ENCODE peak calls at places on chromosomes 2 and 18, in ten cellular contexts. One of them, this sample, is unnamed.

GRCh38 chr2:35871672-35872071 is 483.9 kb upstream of the CRIM1 start:
- DNase-seq in mesenchymal stem cell: no peak
- DNase-seq in mesendoderm: peak
- DNase-seq in PC-9: no peak
- DNase-seq in MM.1S: no peak
- DNase-seq in BJ: no peak
- DNase-seq in fibroblast of lung: no peak
- DNase-seq in adrenal gland: no peak
- DNase-seq in GM12865: no peak
- DNase-seq in CD8-positive, alpha-beta memory T cell: no peak
- DNase-seq in this sample: no peak

GRCh38 chr18:35697869-35698268 is 116.3 kb downstream of the GALNT1 start:
- DNase-seq in mesenchymal stem cell: peak
- DNase-seq in mesendoderm: no peak
- DNase-seq in PC-9: no peak
- DNase-seq in MM.1S: no peak
- DNase-seq in BJ: no peak
- DNase-seq in fibroblast of lung: peak
- DNase-seq in adrenal gland: no peak
- DNase-seq in GM12865: no peak
- DNase-seq in CD8-positive, alpha-beta memory T cell: no peak
- DNase-seq in this sample: no peak

GRCh38 chr18:55338955-55339662 is 248.9 kb downstream of the TCF4 start:
- DNase-seq in mesenchymal stem cell: peak
- DNase-seq in mesendoderm: no peak
- DNase-seq in PC-9: no peak
- DNase-seq in MM.1S: no peak
- DNase-seq in BJ: no peak
- DNase-seq in fibroblast of lung: peak
- DNase-seq in adrenal gland: no peak
- DNase-seq in GM12865: no peak
- DNase-seq in CD8-positive, alpha-beta memory T cell: no peak
- DNase-seq in this sample: no peak

GRCh38 chr2:47485751-47486300 is 82.9 kb downstream of the MSH2 start:
- DNase-seq in mesenchymal stem cell: no peak
- DNase-seq in mesendoderm: no peak
- DNase-seq in PC-9: no peak
- DNase-seq in MM.1S: no peak
- DNase-seq in BJ: no peak
- DNase-seq in fibroblast of lung: peak
- DNase-seq in adrenal gland: no peak
- DNase-seq in GM12865: no peak
- DNase-seq in CD8-positive, alpha-beta memory T cell: no peak
- DNase-seq in this sample: no peak

GRCh38 chr2:181178130-181178529 is 197.7 kb downstream of the UBE2E3 start:
- DNase-seq in mesenchymal stem cell: no peak
- DNase-seq in mesendoderm: no peak
- DNase-seq in PC-9: no peak
- DNase-seq in MM.1S: no peak
- DNase-seq in BJ: no peak
- DNase-seq in fibroblast of lung: no peak
- DNase-seq in adrenal gland: no peak
- DNase-seq in GM12865: peak
- DNase-seq in CD8-positive, alpha-beta memory T cell: no peak
- DNase-seq in this sample: no peak

GRCh38 chr18:37391698-37392548 is 173.7 kb downstream of the CELF4 start:
- DNase-seq in mesenchymal stem cell: no peak
- DNase-seq in mesendoderm: no peak
- DNase-seq in PC-9: no peak
- DNase-seq in MM.1S: peak
- DNase-seq in BJ: no peak
- DNase-seq in fibroblast of lung: no peak
- DNase-seq in adrenal gland: no peak
- DNase-seq in GM12865: peak
- DNase-seq in CD8-positive, alpha-beta memory T cell: no peak
- DNase-seq in this sample: no peak

GRCh38 chr2:127829845-127830246 is 18.9 kb upstream of the WDR33 start:
- DNase-seq in mesenchymal stem cell: peak
- DNase-seq in mesendoderm: peak
- DNase-seq in PC-9: no peak
- DNase-seq in MM.1S: peak
- DNase-seq in BJ: peak
- DNase-seq in fibroblast of lung: peak
- DNase-seq in adrenal gland: no peak
- DNase-seq in GM12865: peak
- DNase-seq in CD8-positive, alpha-beta memory T cell: peak
- DNase-seq in this sample: no peak

GRCh38 chr2:36356990-36357505 is 1.5 kb downstream of the CRIM1 start:
- DNase-seq in mesenchymal stem cell: peak
- DNase-seq in mesendoderm: no peak
- DNase-seq in PC-9: peak
- DNase-seq in MM.1S: peak
- DNase-seq in BJ: no peak
- DNase-seq in fibroblast of lung: peak
- DNase-seq in adrenal gland: peak
- DNase-seq in GM12865: peak
- DNase-seq in CD8-positive, alpha-beta memory T cell: no peak
- DNase-seq in this sample: no peak

DNA sequence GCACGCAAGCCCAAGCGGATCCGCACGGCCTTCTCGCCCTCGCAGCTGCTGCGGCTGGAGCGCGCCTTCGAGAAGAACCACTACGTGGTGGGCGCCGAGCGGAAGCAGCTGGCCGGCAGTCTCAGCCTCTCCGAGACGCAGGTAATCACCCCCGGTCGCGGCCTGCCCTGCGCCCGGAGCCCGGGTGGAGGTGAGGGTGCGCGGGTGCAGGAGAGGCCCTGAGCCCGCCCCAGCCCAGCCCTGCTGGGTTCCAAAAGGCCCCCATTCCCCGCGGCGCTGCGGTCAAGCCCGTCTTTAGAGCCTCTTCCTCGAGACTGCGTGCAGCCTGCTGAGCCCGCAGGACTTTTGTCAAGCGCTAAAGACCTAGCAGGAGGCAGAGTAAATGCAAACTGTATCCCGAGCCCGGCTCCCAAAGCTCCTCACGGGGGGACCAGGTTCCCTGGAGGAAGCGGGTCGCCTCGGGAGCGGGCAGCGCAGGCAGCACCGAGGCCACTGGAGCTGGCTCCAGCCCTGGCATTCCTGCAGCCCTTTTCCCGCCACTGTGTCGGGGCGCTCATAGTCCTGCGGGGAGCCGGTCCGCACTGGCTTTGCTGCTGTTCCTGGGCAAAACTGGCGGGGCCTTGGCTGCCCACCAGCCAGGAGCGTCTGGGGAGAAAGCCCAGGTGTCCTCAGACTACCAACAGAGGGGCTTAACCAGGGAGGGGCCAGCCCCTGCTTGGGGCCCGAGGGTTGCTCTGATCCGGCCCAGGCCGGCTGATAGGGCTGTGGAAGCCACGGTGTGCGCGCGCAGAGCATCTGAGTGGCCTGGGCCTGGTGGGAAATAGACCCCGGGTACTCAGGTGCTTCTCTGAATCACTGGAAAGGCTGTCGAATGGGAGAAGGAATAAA is 7.3 kb downstream of the EMX1 start:
- DNase-seq in mesenchymal stem cell: no peak
- DNase-seq in mesendoderm: peak
- DNase-seq in PC-9: no peak
- DNase-seq in MM.1S: no peak
- DNase-seq in BJ: no peak
- DNase-seq in fibroblast of lung: no peak
- DNase-seq in adrenal gland: no peak
- DNase-seq in GM12865: peak
- DNase-seq in CD8-positive, alpha-beta memory T cell: no peak
- DNase-seq in this sample: no peak
- H3K4me3 ChIP-seq in mesenchymal stem cell: peak
- H3K4me3 ChIP-seq in mesendoderm: no peak
- H3K4me3 ChIP-seq in PC-9: no peak
- H3K4me3 ChIP-seq in MM.1S: no peak
- H3K4me3 ChIP-seq in BJ: no peak
- H3K4me3 ChIP-seq in fibroblast of lung: no peak
- H3K4me3 ChIP-seq in adrenal gland: no peak
- H3K4me3 ChIP-seq in GM12865: no peak
- H3K4me3 ChIP-seq in CD8-positive, alpha-beta memory T cell: no peak
- H3K4me3 ChIP-seq in this sample: no peak

DNA sequence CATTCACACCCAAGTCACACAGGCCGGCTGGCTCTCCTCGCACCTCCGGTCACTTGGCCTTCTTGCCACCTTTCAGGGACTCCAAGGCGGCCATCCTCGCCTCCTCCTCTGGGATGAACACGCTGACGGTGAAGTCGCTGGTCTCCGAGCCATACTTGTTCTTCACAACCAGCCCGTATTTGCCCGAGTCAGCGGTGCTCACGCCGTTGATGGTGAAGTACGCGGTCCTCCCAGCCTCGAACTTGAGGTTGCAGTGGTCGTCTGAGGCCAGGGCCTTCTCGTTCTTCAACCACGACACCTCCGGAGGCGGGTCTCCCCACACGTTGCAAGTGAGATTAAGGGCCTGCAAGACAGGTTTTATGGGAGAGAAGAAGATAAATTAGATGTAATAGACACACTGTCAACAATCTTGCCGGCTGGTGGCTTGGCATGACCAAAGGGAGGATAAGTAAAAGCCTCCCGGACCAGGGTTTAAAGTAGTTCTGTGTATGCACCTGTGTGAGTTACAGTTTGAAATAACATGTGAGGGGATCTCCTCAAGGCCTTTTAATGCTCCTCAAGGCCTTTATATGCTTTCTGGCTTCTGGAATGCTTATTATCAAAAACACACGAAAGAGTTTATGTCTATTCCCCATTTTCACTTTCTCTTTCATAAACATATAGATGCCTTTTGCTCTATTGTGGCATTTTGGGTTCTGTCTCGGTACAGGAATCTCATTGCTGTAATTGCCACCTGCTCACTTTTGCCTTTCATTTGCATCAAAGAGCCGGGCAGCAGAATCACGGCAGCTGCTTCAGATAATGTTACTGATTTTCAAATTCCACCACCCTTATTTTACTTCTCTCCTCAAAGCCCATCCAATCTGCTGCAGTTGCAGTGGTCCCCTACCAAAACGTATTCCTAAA is 54.5 kb upstream of the LPIN2 start:
- DNase-seq in mesenchymal stem cell: no peak
- DNase-seq in mesendoderm: no peak
- DNase-seq in PC-9: no peak
- DNase-seq in MM.1S: peak
- DNase-seq in BJ: no peak
- DNase-seq in fibroblast of lung: no peak
- DNase-seq in adrenal gland: no peak
- DNase-seq in GM12865: peak
- DNase-seq in CD8-positive, alpha-beta memory T cell: no peak
- DNase-seq in this sample: no peak
- H3K4me3 ChIP-seq in mesenchymal stem cell: no peak
- H3K4me3 ChIP-seq in mesendoderm: no peak
- H3K4me3 ChIP-seq in PC-9: no peak
- H3K4me3 ChIP-seq in MM.1S: no peak
- H3K4me3 ChIP-seq in BJ: no peak
- H3K4me3 ChIP-seq in fibroblast of lung: no peak
- H3K4me3 ChIP-seq in adrenal gland: no peak
- H3K4me3 ChIP-seq in GM12865: no peak
- H3K4me3 ChIP-seq in CD8-positive, alpha-beta memory T cell: peak
- H3K4me3 ChIP-seq in this sample: no peak

GRCh38 chr2:100967716-100968115 is 34.4 kb upstream of the RPL31 start:
- DNase-seq in mesenchymal stem cell: no peak
- DNase-seq in mesendoderm: no peak
- DNase-seq in PC-9: no peak
- DNase-seq in MM.1S: no peak
- DNase-seq in BJ: no peak
- DNase-seq in fibroblast of lung: no peak
- DNase-seq in adrenal gland: no peak
- DNase-seq in GM12865: no peak
- DNase-seq in CD8-positive, alpha-beta memory T cell: no peak
- DNase-seq in this sample: no peak
- H3K4me3 ChIP-seq in mesenchymal stem cell: no peak
- H3K4me3 ChIP-seq in mesendoderm: no peak
- H3K4me3 ChIP-seq in PC-9: no peak
- H3K4me3 ChIP-seq in MM.1S: no peak
- H3K4me3 ChIP-seq in BJ: no peak
- H3K4me3 ChIP-seq in fibroblast of lung: no peak
- H3K4me3 ChIP-seq in adrenal gland: no peak
- H3K4me3 ChIP-seq in GM12865: no peak
- H3K4me3 ChIP-seq in CD8-positive, alpha-beta memory T cell: no peak
- H3K4me3 ChIP-seq in this sample: no peak

DNA sequence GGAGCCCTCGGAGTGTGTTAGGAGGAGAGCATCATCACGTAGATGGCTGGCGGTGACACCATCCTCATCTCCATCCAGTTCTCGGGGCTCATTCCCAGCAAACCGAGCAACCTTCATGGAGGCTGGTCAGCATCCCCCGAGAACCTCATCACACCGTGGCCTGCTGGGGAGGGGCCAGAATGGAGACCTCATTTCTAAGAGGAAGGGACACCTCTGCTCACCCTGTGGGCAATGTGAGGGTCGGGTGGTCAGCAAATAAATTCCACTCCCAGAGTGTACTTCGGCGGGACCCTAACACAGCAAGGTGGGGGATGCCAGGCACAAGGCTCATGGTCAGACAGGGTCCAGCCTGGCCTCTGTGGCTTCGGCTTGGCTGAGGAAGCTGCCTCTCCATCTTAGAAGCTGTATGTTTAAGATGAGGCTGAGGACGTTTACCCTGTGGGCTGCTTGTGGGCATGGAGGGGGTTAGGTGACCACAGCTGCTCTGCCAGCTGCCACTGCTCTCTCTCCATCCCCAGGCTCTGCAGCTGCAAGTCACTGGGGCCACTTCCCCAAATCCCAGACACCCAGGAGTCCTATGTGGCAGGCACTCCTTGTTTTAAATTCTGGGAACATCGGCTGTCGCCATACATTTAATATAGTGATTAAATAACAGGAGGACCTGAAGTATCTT is 56.5 kb upstream of the PXDN start:
- DNase-seq in mesenchymal stem cell: no peak
- DNase-seq in mesendoderm: no peak
- DNase-seq in PC-9: no peak
- DNase-seq in MM.1S: no peak
- DNase-seq in BJ: no peak
- DNase-seq in fibroblast of lung: no peak
- DNase-seq in adrenal gland: no peak
- DNase-seq in GM12865: no peak
- DNase-seq in CD8-positive, alpha-beta memory T cell: no peak
- DNase-seq in this sample: no peak
- H3K4me3 ChIP-seq in mesenchymal stem cell: no peak
- H3K4me3 ChIP-seq in mesendoderm: no peak
- H3K4me3 ChIP-seq in PC-9: no peak
- H3K4me3 ChIP-seq in MM.1S: no peak
- H3K4me3 ChIP-seq in BJ: no peak
- H3K4me3 ChIP-seq in fibroblast of lung: no peak
- H3K4me3 ChIP-seq in adrenal gland: no peak
- H3K4me3 ChIP-seq in GM12865: no peak
- H3K4me3 ChIP-seq in CD8-positive, alpha-beta memory T cell: no peak
- H3K4me3 ChIP-seq in this sample: no peak

GRCh38 chr2:46306988-46307655 is 9.9 kb downstream of the EPAS1 start:
- DNase-seq in mesenchymal stem cell: no peak
- DNase-seq in mesendoderm: no peak
- DNase-seq in PC-9: peak
- DNase-seq in MM.1S: no peak
- DNase-seq in BJ: no peak
- DNase-seq in fibroblast of lung: no peak
- DNase-seq in adrenal gland: no peak
- DNase-seq in GM12865: no peak
- DNase-seq in CD8-positive, alpha-beta memory T cell: no peak
- DNase-seq in this sample: no peak
- H3K4me3 ChIP-seq in mesenchymal stem cell: no peak
- H3K4me3 ChIP-seq in mesendoderm: no peak
- H3K4me3 ChIP-seq in PC-9: peak
- H3K4me3 ChIP-seq in MM.1S: no peak
- H3K4me3 ChIP-seq in BJ: no peak
- H3K4me3 ChIP-seq in fibroblast of lung: no peak
- H3K4me3 ChIP-seq in adrenal gland: no peak
- H3K4me3 ChIP-seq in GM12865: no peak
- H3K4me3 ChIP-seq in CD8-positive, alpha-beta memory T cell: no peak
- H3K4me3 ChIP-seq in this sample: no peak

GRCh38 chr18:6950641-6951040 is 167.0 kb downstream of the LAMA1 start:
- DNase-seq in mesenchymal stem cell: no peak
- DNase-seq in mesendoderm: no peak
- DNase-seq in PC-9: no peak
- DNase-seq in MM.1S: no peak
- DNase-seq in BJ: no peak
- DNase-seq in fibroblast of lung: no peak
- DNase-seq in adrenal gland: no peak
- DNase-seq in GM12865: no peak
- DNase-seq in CD8-positive, alpha-beta memory T cell: no peak
- DNase-seq in this sample: no peak
- H3K4me3 ChIP-seq in mesenchymal stem cell: no peak
- H3K4me3 ChIP-seq in mesendoderm: no peak
- H3K4me3 ChIP-seq in PC-9: no peak
- H3K4me3 ChIP-seq in MM.1S: no peak
- H3K4me3 ChIP-seq in BJ: no peak
- H3K4me3 ChIP-seq in fibroblast of lung: no peak
- H3K4me3 ChIP-seq in adrenal gland: no peak
- H3K4me3 ChIP-seq in GM12865: no peak
- H3K4me3 ChIP-seq in CD8-positive, alpha-beta memory T cell: no peak
- H3K4me3 ChIP-seq in this sample: no peak